ENCODE peak calls at places on chromosome 4, in seven cellular contexts. E is fibroblast of lung, D is K562, P is fibroblast of mammary gland, O is uterus, A is AG04450, U is astrocyte of the spinal cord. I is an unnamed sample.

GRCh38 chr4:154406022-154406835 is 85.4 kb downstream of the DCHS2 start:
- DNase-seq in E (no peak), D (no peak), P (no peak), O (no peak), A (no peak), U (no peak), I (no peak)

GRCh38 chr4:124712417-124713212 is at the start of gene ANKRD50:
- DNase-seq in E (peak; percentile 95), D (peak; percentile 89), P (peak; percentile 92), O (peak; percentile 92), A (peak; percentile 92), U (peak; percentile 97), I (peak; percentile 88)

GRCh38 chr4:145557720-145558119 is 61.5 kb upstream of the MMAA start:
- DNase-seq in E (peak; percentile 60), D (peak; percentile 71), P (peak; percentile 71), O (peak; percentile 46), A (peak; percentile 43), U (peak; percentile 73), I (peak; percentile 62)

GRCh38 chr4:188714488-188714887 is 575.2 kb downstream of the TRIML1 start:
- DNase-seq in E (no peak), D (no peak), P (peak; percentile 60), O (no peak), A (no peak), U (peak; percentile 15), I (no peak)

GRCh38 chr4:10013722-10014121 is 7.6 kb downstream of the SLC2A9 start:
- DNase-seq in E (no peak), D (peak; percentile 68), P (peak; percentile 25), O (no peak), A (no peak), U (no peak), I (peak; percentile 72)

GRCh38 chr4:3461515-3462291 is 1.4 kb upstream of the DOK7 start:
- DNase-seq in E (peak; percentile 31), D (no peak), P (no peak), O (no peak), A (no peak), U (no peak), I (peak; percentile 79)

GRCh38 chr4:138696771-138697170 is 318.8 kb upstream of the NOCT start:
- DNase-seq in E (peak; percentile 25), D (no peak), P (peak; percentile 41), O (no peak), A (no peak), U (no peak), I (no peak)

GRCh38 chr4:126395661-126396060 is 1080.9 kb downstream of the FAT4 start:
- DNase-seq in E (peak; percentile 45), D (no peak), P (peak; percentile 36), O (no peak), A (no peak), U (peak; percentile 5), I (no peak)

GRCh38 chr4:159443975-159444374 is 341.1 kb downstream of the RAPGEF2 start:
- DNase-seq in E (no peak), D (no peak), P (no peak), O (no peak), A (peak; percentile 32), U (no peak), I (no peak)

GRCh38 chr4:140071806-140072205 is 82.2 kb downstream of the MAML3 start:
- DNase-seq in E (peak; percentile 98), D (no peak), P (peak; percentile 88), O (no peak), A (no peak), U (peak; percentile 88), I (peak; percentile 15)

GRCh38 chr4:110170861-110171260 is 27.6 kb downstream of the ELOVL6 start:
- DNase-seq in E (no peak), D (no peak), P (no peak), O (no peak), A (no peak), U (no peak), I (no peak)

GRCh38 chr4:107292979-107293378 is 256.9 kb upstream of the DKK2 start:
- DNase-seq in E (no peak), D (no peak), P (no peak), O (no peak), A (no peak), U (no peak), I (no peak)

GRCh38 chr4:152348670-152349069 is 187.2 kb downstream of the FBXW7 start:
- DNase-seq in E (peak; percentile 10), D (no peak), P (peak; percentile 26), O (no peak), A (no peak), U (peak; percentile 16), I (no peak)

GRCh38 chr4:89121711-89122387 is 10.5 kb downstream of the TIGD2 start:
- DNase-seq in E (peak; percentile 10), D (no peak), P (no peak), O (no peak), A (no peak), U (no peak), I (peak; percentile 38)

GRCh38 chr4:53640576-53641459 is 49.5 kb upstream of the LNX1 start:
- DNase-seq in E (no peak), D (no peak), P (no peak), O (no peak), A (no peak), U (no peak), I (peak; percentile 8)

GRCh38 chr4:126071346-126072333 is 756.9 kb downstream of the FAT4 start:
- DNase-seq in E (peak; percentile 91), D (no peak), P (peak; percentile 86), O (no peak), A (peak; percentile 42), U (peak; percentile 91), I (no peak)

GRCh38 chr4:112817933-112818921 is 181.3 kb downstream of the LARP7 start:
- DNase-seq in E (peak; percentile 90), D (no peak), P (peak; percentile 94), O (peak; percentile 72), A (peak; percentile 56), U (peak; percentile 94), I (peak; percentile 39)
- TF ChIP-seq CTCF in E (no peak), D (no peak), P (no peak), O (no peak), A (no peak), U (no peak), I (no peak)

DNA sequence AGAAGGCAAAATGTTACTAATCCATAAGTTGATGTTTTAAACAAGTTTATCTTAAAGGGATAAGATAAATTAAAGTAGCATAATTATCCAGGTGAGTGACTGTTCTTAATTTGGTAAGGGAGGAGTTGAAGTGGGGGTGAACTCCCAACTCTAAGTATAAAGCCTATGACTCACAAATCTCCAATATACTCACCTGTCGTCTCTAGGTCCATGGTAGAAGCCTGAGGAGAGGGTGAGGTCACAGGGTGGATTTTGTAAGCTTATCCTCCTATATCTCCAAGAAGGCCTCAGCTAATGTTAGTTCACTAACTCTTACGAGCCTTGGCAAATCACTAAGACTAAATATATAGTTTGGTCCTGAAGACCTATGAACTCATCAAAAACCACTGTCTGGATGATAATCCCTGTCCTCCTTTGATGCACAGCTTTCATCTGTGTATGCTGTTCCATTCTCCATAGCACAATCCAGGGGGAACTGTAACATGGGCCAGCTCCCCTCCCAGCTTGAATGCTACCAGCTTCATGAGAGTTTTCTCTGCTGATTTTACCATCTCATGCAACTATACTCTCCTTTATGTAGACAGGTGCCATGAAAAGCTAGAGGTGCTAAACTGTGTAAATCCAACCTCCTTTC is 158.7 kb downstream of the BTC start:
- DNase-seq in E (no peak), D (no peak), P (no peak), O (no peak), A (no peak), U (no peak), I (no peak)
- TF ChIP-seq CTCF in E (no peak), D (no peak), P (no peak), O (no peak), A (no peak), U (no peak), I (no peak)

DNA sequence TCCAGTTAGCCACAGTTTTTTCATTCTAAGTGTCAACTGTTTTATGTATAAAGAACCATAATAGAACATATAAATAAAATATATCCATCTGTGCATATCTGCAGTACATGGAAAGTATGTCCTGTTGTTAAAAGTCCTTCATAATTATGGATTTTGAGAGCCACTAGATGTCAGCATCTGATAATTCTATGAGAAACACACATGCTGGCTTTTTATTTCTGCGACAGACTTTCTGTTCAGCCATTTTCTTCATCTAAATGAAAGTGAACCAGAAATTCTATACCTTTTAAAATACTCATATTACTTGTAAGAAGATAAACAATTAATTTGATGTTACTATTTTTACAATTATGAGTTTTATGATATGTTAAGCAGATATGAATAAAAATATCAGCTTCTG is 251.4 kb downstream of the GPM6A start:
- DNase-seq in E (peak; percentile 47), D (no peak), P (peak; percentile 38), O (no peak), A (no peak), U (peak; percentile 65), I (no peak)
- TF ChIP-seq CTCF in E (peak; percentile 14), D (no peak), P (peak; percentile 26), O (no peak), A (no peak), U (peak; percentile 36), I (no peak)

DNA sequence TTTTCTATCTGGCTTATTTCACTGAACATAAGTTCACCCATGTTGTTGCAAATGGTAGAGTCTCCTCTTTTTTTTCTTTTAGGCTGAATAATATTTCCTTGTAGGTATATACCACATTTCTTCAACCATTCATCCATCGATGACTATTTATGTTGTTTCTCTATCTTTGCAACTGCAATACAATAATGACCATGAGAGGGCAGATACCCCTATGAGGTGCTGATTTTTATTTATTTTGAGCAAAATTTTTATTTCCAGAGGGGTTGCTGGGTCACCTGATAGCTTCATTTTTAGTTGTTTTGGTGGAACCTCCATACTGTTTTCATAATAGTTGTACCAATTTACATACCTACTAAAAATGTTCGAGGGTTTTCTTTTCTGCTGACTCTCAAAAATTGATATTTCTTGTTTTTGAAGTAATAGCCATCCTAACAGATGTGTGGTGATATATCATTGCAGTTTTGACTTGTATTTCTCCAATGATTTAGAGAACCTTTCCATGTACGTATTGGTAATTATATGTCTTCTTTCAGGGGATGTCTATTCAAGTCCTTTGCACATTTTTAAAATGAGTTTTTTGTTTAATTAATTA is 1697.0 kb downstream of the PCDH7 start:
- DNase-seq in E (no peak), D (no peak), P (no peak), O (no peak), A (no peak), U (no peak), I (no peak)
- TF ChIP-seq CTCF in E (peak; percentile 36), D (no peak), P (peak; percentile 22), O (no peak), A (peak; percentile 14), U (peak; percentile 20), I (no peak)

I was measured in Calu3.